ENCODE peak calls at places on chromosomes 16 and 17, in eight cellular contexts. K, O, G, V, L, I, X and U are unnamed samples.

GRCh38 chr17:40596261-40596919 is 31.1 kb upstream of the CCR7 start:
- DNase-seq in G (no peak), V (no peak), L (no peak), X (peak), K (no peak), O (peak), I (no peak), U (no peak)

GRCh38 chr16:5041604-5042133 is 7.9 kb upstream of the NAGPA start:
- DNase-seq in G (peak), I (peak), K (peak), O (no peak), V (no peak), L (no peak), X (no peak), U (no peak)

GRCh38 chr17:47273245-47273644 is 19.6 kb downstream of the ITGB3 start:
- DNase-seq in V (no peak), X (no peak), K (no peak), G (no peak), I (no peak), L (no peak), O (no peak), U (no peak)

GRCh38 chr17:29619251-29619650 is 3.5 kb downstream of the CORO6 start:
- DNase-seq in K (peak), G (peak), V (no peak), L (no peak), I (no peak), X (peak), O (peak), U (peak)

GRCh38 chr17:73307130-73307529 is 4.7 kb downstream of the CDC42EP4 start:
- DNase-seq in O (no peak), I (no peak), K (no peak), V (no peak), X (no peak), G (no peak), L (peak), U (peak)

GRCh38 chr17:64053101-64053500 is 32.7 kb upstream of the ICAM2 start:
- DNase-seq in I (no peak), L (no peak), O (no peak), K (no peak), G (no peak), V (no peak), X (no peak), U (no peak)

GRCh38 chr17:37779554-37779953 is 34.7 kb upstream of the HNF1B start:
- DNase-seq in I (no peak), G (peak), V (no peak), O (no peak), K (peak), X (no peak), L (no peak), U (no peak)

GRCh38 chr16:55875273-55875672 is at the start of gene CES5A:
- DNase-seq in L (no peak), I (no peak), K (no peak), V (no peak), G (no peak), X (no peak), O (no peak), U (no peak)